ENCODE peak calls at places on chromosomes 2 and 18, in four cellular contexts. Y is endothelial cell, Z is brain microvascular endothelial cell, W is glutamatergic neuron. V is an unnamed sample.

GRCh38 chr2:62152000-62152399 is 43.9 kb upstream of the B3GNT2 start:
- DNase-seq in Z (peak), W (no peak), Y (no peak), V (no peak)

GRCh38 chr18:10453885-10454772 is at the start of gene APCDD1:
- DNase-seq in Y (peak), W (peak), Z (no peak), V (no peak)

GRCh38 chr2:188776634-188777033 is 197.5 kb upstream of the COL3A1 start:
- DNase-seq in Y (no peak), Z (peak), W (no peak), V (no peak)

GRCh38 chr2:40844353-40845277 is 392.7 kb upstream of the SLC8A1 start:
- DNase-seq in W (no peak), Y (no peak), Z (no peak), V (no peak)

GRCh38 chr2:17386771-17387170 is 131.5 kb downstream of the RAD51AP2 start:
- DNase-seq in Y (no peak), Z (no peak), W (no peak), V (no peak)

GRCh38 chr18:76518543-76519155 is 23.6 kb upstream of the ZNF516 start:
- DNase-seq in Z (peak), Y (peak), W (peak), V (no peak)

GRCh38 chr2:174902491-174903242 is 102.5 kb downstream of the CHN1 start:
- DNase-seq in W (no peak), Z (peak), Y (no peak), V (no peak)

GRCh38 chr18:60662491-60662890 is 289.9 kb upstream of the MC4R start:
- DNase-seq in Y (no peak), W (no peak), Z (no peak), V (no peak)

GRCh38 chr2:157160131-157160530 is 97.4 kb upstream of the GALNT5 start:
- DNase-seq in Z (no peak), W (no peak), Y (no peak), V (no peak)

GRCh38 chr2:64645014-64645418 is 8.7 kb downstream of the SERTAD2 start:
- DNase-seq in Z (peak), W (peak), Y (peak), V (no peak)
- TF ChIP-seq CTCF in Z (peak), W (no peak), Y (no peak), V (peak)

GRCh38 chr2:224369028-224369632 is 32.8 kb downstream of the FAM124B start:
- DNase-seq in W (no peak), Y (peak), Z (peak), V (no peak)
- TF ChIP-seq CTCF in W (peak), Y (peak), Z (peak), V (peak)

DNA sequence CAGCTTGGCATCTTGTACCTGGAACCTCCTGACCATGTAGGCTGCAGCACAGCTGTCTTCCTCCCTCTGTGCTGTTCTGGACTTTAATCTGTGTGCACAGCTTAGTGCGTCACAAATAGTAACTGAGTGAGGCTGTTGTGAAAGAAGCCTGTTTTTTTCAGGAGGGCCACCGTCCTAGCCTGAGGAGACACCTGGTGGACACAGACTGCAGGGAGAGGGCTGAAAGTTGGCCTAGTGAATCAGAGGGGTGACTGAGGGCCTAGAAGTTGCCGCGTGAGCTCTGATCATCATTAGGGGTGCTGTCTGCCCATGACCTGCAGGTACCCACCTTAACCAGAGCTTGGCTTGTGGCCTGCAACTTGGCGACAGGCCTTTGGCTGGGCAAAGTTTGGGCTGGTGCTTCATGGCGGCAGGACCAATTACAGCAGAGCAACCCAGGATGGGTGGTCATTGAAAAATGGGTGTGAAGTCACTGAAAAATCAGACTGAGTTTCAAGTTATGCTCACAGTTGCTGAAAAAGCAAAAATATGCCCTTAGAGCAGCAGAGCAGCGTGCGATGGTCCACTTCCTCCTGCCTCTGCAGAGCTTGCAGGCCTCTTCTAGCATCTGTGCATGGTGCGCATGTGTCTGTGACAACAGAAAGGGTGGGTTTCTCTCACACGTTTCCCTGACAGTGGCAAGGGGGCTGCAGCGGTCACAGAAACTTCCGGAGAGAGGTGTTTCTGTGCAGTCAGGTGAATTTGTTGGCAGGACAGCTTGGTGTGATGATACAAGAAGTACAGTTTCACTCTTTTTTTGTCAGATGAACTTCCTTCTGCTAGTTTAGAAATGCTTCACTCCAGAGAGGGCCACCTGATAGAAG is 9.6 kb downstream of the GDF7 start:
- DNase-seq in W (no peak), Z (no peak), Y (no peak), V (no peak)
- TF ChIP-seq CTCF in W (no peak), Z (no peak), Y (peak), V (no peak)

GRCh38 chr18:59631583-59632181 is 65.5 kb downstream of the CCBE1 start:
- DNase-seq in Y (peak), W (peak), Z (no peak), V (no peak)
- TF ChIP-seq CTCF in Y (peak), W (peak), Z (peak), V (peak)

DNA sequence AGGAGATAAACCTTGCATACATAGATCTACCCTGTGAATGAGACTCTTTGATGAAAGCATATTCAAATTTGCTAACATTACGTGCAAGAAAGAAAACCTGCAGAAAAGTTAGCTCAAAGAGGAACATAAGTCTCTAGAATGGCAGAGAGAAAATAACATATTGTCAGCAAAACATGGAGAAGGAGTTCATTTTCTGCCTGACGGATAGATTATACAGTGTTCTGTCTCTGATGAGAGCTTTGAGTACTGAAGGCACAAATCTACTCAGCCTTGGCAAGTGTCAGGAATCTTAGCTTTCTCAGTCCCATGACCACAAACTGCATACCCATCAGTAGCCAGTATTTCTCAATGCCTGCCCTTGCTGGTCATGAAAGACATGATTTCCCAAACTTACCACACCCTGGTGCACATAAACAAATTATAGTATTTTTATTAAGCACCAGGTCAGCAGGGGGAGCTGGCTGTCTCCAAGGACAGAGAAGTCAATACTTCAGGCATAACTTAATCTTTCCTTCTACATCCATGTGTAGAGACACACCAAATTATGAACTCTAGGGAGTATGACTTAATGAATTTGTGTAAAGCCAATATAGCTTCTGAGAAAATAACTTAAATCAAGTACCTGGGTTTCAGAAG is 401.2 kb upstream of the SOX11 start:
- DNase-seq in W (no peak), Z (peak), Y (no peak), V (no peak)
- TF ChIP-seq CTCF in W (no peak), Z (peak), Y (no peak), V (no peak)

GRCh38 chr2:160362521-160362920 is 131.1 kb downstream of the RBMS1 start:
- DNase-seq in W (no peak), Z (no peak), Y (no peak), V (no peak)

GRCh38 chr2:160362018-160362417 is 131.6 kb downstream of the RBMS1 start:
- DNase-seq in W (no peak), Z (no peak), Y (no peak), V (no peak)

GRCh38 chr2:160367887-160368286 is 125.7 kb downstream of the RBMS1 start:
- DNase-seq in Y (no peak), Z (peak), W (no peak), V (peak)

GRCh38 chr2:160365691-160366367 is 127.8 kb downstream of the RBMS1 start:
- DNase-seq in Y (no peak), Z (no peak), W (no peak), V (no peak)

GRCh38 chr2:160363961-160364733 is 129.5 kb downstream of the RBMS1 start:
- DNase-seq in Z (no peak), W (no peak), Y (no peak), V (no peak)
- TF ChIP-seq CTCF in Z (no peak), W (no peak), Y (no peak), V (no peak)

V was measured in AG09319.